ENCODE peak calls at places on chromosomes 16 and 17, in five cellular contexts. R is H1, M is HepG2, W is GM12878, Z is HEK293T. X is an unnamed sample.

GRCh38 chr17:55487727-55488436 is 23.4 kb downstream of the SMIM36 start:
- DNase-seq in R (no peak), W (no peak), M (peak), Z (no peak), X (no peak)

GRCh38 chr17:44933824-44934744 is 13.5 kb downstream of the KIF18B start:
- DNase-seq in W (no peak), Z (no peak), R (no peak), M (no peak), X (no peak)

GRCh38 chr16:75792781-75793180 is 66.5 kb upstream of the CPHXL start:
- DNase-seq in Z (no peak), W (no peak), M (no peak), R (no peak), X (no peak)

GRCh38 chr17:74573169-74573568 is 5.9 kb upstream of the CD300H start:
- DNase-seq in Z (no peak), R (no peak), M (no peak), W (no peak), X (no peak)

GRCh38 chr16:565420-566330 is 1.1 kb upstream of the NHLRC4 start:
- DNase-seq in Z (no peak), M (no peak), W (no peak), R (no peak), X (no peak)

GRCh38 chr16:72844225-72844920 is 203.6 kb downstream of the ZFHX3 start:
- DNase-seq in Z (no peak), W (peak), R (no peak), M (no peak), X (no peak)

GRCh38 chr17:6639651-6640535 is 618 bp downstream of the KIAA0753 start:
- DNase-seq in W (no peak), R (no peak), Z (peak), M (no peak), X (no peak)

GRCh38 chr17:71188811-71189492 is 931.9 kb upstream of the SOX9 start:
- DNase-seq in W (no peak), M (no peak), Z (no peak), R (no peak), X (no peak)

GRCh38 chr16:62638324-62638911 is 602.2 kb upstream of the CDH8 start:
- DNase-seq in W (no peak), M (no peak), R (no peak), Z (no peak), X (no peak)

GRCh38 chr17:48153711-48154642 is 46.4 kb downstream of the SNX11 start:
- DNase-seq in W (no peak), Z (peak), R (no peak), M (peak), X (no peak)

GRCh38 chr17:2571523-2572303 is 21.7 kb upstream of the PAFAH1B1 start:
- DNase-seq in R (no peak), Z (no peak), W (peak), M (no peak), X (no peak)

GRCh38 chr17:79443026-79443425 is 167.8 kb downstream of the RBFOX3 start:
- DNase-seq in R (no peak), W (no peak), Z (no peak), M (no peak), X (no peak)

GRCh38 chr17:48928876-48929811 is 15.5 kb downstream of the SNF8 start:
- DNase-seq in Z (no peak), R (no peak), W (no peak), M (no peak), X (no peak)

GRCh38 chr17:33016920-33017319 is 25.3 kb downstream of the SPACA3 start:
- DNase-seq in W (no peak), Z (no peak), R (no peak), M (no peak), X (no peak)

GRCh38 chr16:84821179-84821578 is 1.4 kb downstream of the CRISPLD2 start:
- DNase-seq in M (no peak), Z (no peak), R (no peak), W (no peak), X (no peak)

GRCh38 chr17:59897090-59897489 is 4.2 kb downstream of the RPS6KB1 start:
- DNase-seq in R (no peak), Z (no peak), M (no peak), W (no peak), X (no peak)

GRCh38 chr17:4900231-4901107 is 1.1 kb downstream of the C17orf107 start:
- DNase-seq in R (no peak), W (no peak), Z (no peak), M (no peak), X (no peak)

GRCh38 chr16:57235128-57236092 is 9.6 kb upstream of the ARL2BP start:
- DNase-seq in M (peak), Z (no peak), R (no peak), W (no peak), X (no peak)
- TF ChIP-seq SUZ12 in M (no peak), Z (no peak), R (no peak), W (no peak), X (no peak)

DNA sequence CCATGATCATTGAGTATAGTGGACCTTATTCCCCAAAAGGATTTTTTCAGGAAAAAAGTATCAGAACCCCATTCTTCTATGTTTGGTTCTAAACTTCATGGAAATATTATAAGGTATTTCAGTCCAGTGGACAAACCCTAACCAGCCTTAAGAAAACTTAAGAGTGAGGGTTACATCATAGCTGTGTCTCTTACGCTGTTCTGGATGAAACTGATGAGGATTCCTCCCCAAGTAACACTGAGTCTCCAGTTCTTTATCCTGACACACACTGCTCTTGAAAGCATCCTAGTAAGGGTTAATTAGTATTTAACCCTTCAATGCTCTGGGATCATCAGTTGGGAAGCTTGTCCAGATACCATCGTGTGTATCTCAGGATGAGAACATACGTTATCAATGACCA is 5.0 kb downstream of the LYRM1 start:
- DNase-seq in R (no peak), M (no peak), W (no peak), Z (no peak), X (no peak)
- TF ChIP-seq SUZ12 in R (no peak), M (no peak), W (no peak), Z (no peak), X (no peak)

GRCh38 chr17:81339502-81340296 is 44.6 kb upstream of the SLC38A10 start:
- DNase-seq in M (peak), W (no peak), R (no peak), Z (no peak), X (no peak)
- TF ChIP-seq SUZ12 in M (no peak), W (no peak), R (no peak), Z (no peak), X (no peak)

GRCh38 chr17:76013377-76013932 is 12.8 kb downstream of the CDK3 start:
- DNase-seq in Z (no peak), M (no peak), W (no peak), R (no peak), X (no peak)

GRCh38 chr17:76014100-76014924 is 12.8 kb downstream of the EVPL start:
- DNase-seq in Z (peak), M (peak), W (no peak), R (peak), X (peak)

GRCh38 chr17:76017481-76018339 is 9.4 kb downstream of the EVPL start:
- DNase-seq in W (no peak), Z (no peak), M (no peak), R (no peak), X (no peak)

GRCh38 chr17:76011951-76012350 is 11.3 kb downstream of the CDK3 start:
- DNase-seq in R (no peak), W (no peak), Z (no peak), M (no peak), X (no peak)

GRCh38 chr17:76014925-76015261 is 12.2 kb downstream of the EVPL start:
- DNase-seq in R (no peak), M (no peak), W (no peak), Z (no peak), X (no peak)
- TF ChIP-seq SUZ12 in R (no peak), M (no peak), W (no peak), Z (no peak), X (no peak)

GRCh38 chr17:82232876-82233785 is 4.3 kb downstream of the SLC16A3 start:
- DNase-seq in M (no peak), Z (no peak), R (no peak), W (no peak), X (no peak)

GRCh38 chr17:82230627-82231311 is 1.9 kb downstream of the SLC16A3 start:
- DNase-seq in W (no peak), M (peak), Z (no peak), R (no peak), X (no peak)

GRCh38 chr17:82232322-82232785 is 3.5 kb downstream of the SLC16A3 start:
- DNase-seq in R (no peak), W (no peak), M (no peak), Z (no peak), X (no peak)

GRCh38 chr17:82231312-82231561 is 2.4 kb downstream of the SLC16A3 start:
- DNase-seq in Z (no peak), W (no peak), R (no peak), M (no peak), X (no peak)

GRCh38 chr17:82231562-82232321 is 2.9 kb downstream of the SLC16A3 start:
- DNase-seq in W (no peak), M (peak), R (no peak), Z (no peak), X (no peak)
- TF ChIP-seq SUZ12 in W (no peak), M (no peak), R (peak), Z (no peak), X (no peak)

GRCh38 chr16:21101631-21102420 is 48.8 kb downstream of the DNAH3 start:
- DNase-seq in M (peak), Z (no peak), R (no peak), W (no peak), X (no peak)
- TF ChIP-seq SUZ12 in M (no peak), Z (no peak), R (no peak), W (no peak), X (no peak)

X was measured in NT2/D1.